ENCODE peak calls at places on chromosome 19, in eight cellular contexts. One of them, this sample, is unnamed. For H3K4me1, the result is how much of the 10 kb centered on the place peaks cover.

GRCh38 chr19:45863840-45864628 is at the start of gene FOXA3:
- DNase-seq in SK-N-SH: peak
- DNase-seq in heart left ventricle: peak
- DNase-seq in aorta: peak
- DNase-seq in CD4-positive, alpha-beta memory T cell: peak
- DNase-seq in pancreas: peak
- DNase-seq in upper lobe of left lung: peak
- DNase-seq in heart right ventricle: no peak
- DNase-seq in this sample: peak

GRCh38 chr19:2235396-2236284 is 489 bp downstream of the PLEKHJ1 start:
- DNase-seq in SK-N-SH: peak
- DNase-seq in pancreas: peak
- DNase-seq in aorta: no peak
- DNase-seq in heart left ventricle: peak
- DNase-seq in CD4-positive, alpha-beta memory T cell: no peak
- DNase-seq in heart right ventricle: no peak
- DNase-seq in upper lobe of left lung: peak
- DNase-seq in this sample: no peak

GRCh38 chr19:40783711-40784110 is 5.7 kb downstream of the RAB4B start:
- DNase-seq in SK-N-SH: no peak
- DNase-seq in pancreas: no peak
- DNase-seq in aorta: no peak
- DNase-seq in upper lobe of left lung: no peak
- DNase-seq in heart left ventricle: no peak
- DNase-seq in heart right ventricle: no peak
- DNase-seq in CD4-positive, alpha-beta memory T cell: no peak
- DNase-seq in this sample: no peak

GRCh38 chr19:29454109-29454508 is 71.7 kb upstream of the VSTM2B start:
- DNase-seq in pancreas: no peak
- DNase-seq in SK-N-SH: no peak
- DNase-seq in aorta: peak
- DNase-seq in heart left ventricle: no peak
- DNase-seq in heart right ventricle: no peak
- DNase-seq in upper lobe of left lung: no peak
- DNase-seq in CD4-positive, alpha-beta memory T cell: no peak
- DNase-seq in this sample: no peak

GRCh38 chr19:11227201-11227886 is 12.1 kb upstream of the ANGPTL8 start:
- DNase-seq in heart right ventricle: no peak
- DNase-seq in aorta: no peak
- DNase-seq in SK-N-SH: peak
- DNase-seq in CD4-positive, alpha-beta memory T cell: no peak
- DNase-seq in upper lobe of left lung: no peak
- DNase-seq in heart left ventricle: no peak
- DNase-seq in pancreas: no peak
- DNase-seq in this sample: no peak

GRCh38 chr19:39512964-39513363 is 2.0 kb upstream of the SELENOV start:
- DNase-seq in heart right ventricle: no peak
- DNase-seq in heart left ventricle: no peak
- DNase-seq in pancreas: no peak
- DNase-seq in aorta: no peak
- DNase-seq in SK-N-SH: no peak
- DNase-seq in CD4-positive, alpha-beta memory T cell: no peak
- DNase-seq in upper lobe of left lung: no peak
- DNase-seq in this sample: no peak

GRCh38 chr19:13082192-13083007 is 20.3 kb downstream of the LYL1 start:
- DNase-seq in heart right ventricle: no peak
- DNase-seq in CD4-positive, alpha-beta memory T cell: no peak
- DNase-seq in aorta: no peak
- DNase-seq in pancreas: no peak
- DNase-seq in SK-N-SH: peak
- DNase-seq in upper lobe of left lung: no peak
- DNase-seq in heart left ventricle: peak
- DNase-seq in this sample: peak

GRCh38 chr19:29690842-29691241 is 24.2 kb downstream of the C19orf12 start:
- DNase-seq in heart right ventricle: no peak
- DNase-seq in CD4-positive, alpha-beta memory T cell: peak
- DNase-seq in pancreas: no peak
- DNase-seq in upper lobe of left lung: no peak
- DNase-seq in heart left ventricle: no peak
- DNase-seq in SK-N-SH: no peak
- DNase-seq in aorta: no peak
- DNase-seq in this sample: no peak

GRCh38 chr19:38699027-38699346 is 45.3 kb downstream of the CAPN12 start:
- DNase-seq in CD4-positive, alpha-beta memory T cell: no peak
- DNase-seq in SK-N-SH: no peak
- DNase-seq in upper lobe of left lung: no peak
- DNase-seq in pancreas: no peak
- DNase-seq in heart left ventricle: no peak
- DNase-seq in aorta: no peak
- DNase-seq in heart right ventricle: no peak
- DNase-seq in this sample: no peak

GRCh38 chr19:958967-959685 is 25.0 kb upstream of the WDR18 start:
- DNase-seq in heart left ventricle: no peak
- DNase-seq in CD4-positive, alpha-beta memory T cell: peak
- DNase-seq in SK-N-SH: no peak
- DNase-seq in heart right ventricle: no peak
- DNase-seq in upper lobe of left lung: no peak
- DNase-seq in aorta: no peak
- DNase-seq in pancreas: no peak
- DNase-seq in this sample: no peak

GRCh38 chr19:2603320-2603719 is 99.2 kb downstream of the GNG7 start:
- DNase-seq in CD4-positive, alpha-beta memory T cell: no peak
- DNase-seq in upper lobe of left lung: no peak
- DNase-seq in aorta: peak
- DNase-seq in SK-N-SH: no peak
- DNase-seq in heart right ventricle: peak
- DNase-seq in pancreas: peak
- DNase-seq in heart left ventricle: peak
- DNase-seq in this sample: no peak

GRCh38 chr19:16573925-16574324 is 1.7 kb upstream of the SLC35E1 start:
- DNase-seq in aorta: no peak
- DNase-seq in upper lobe of left lung: no peak
- DNase-seq in CD4-positive, alpha-beta memory T cell: no peak
- DNase-seq in pancreas: no peak
- DNase-seq in heart left ventricle: no peak
- DNase-seq in heart right ventricle: no peak
- DNase-seq in SK-N-SH: no peak
- DNase-seq in this sample: no peak

GRCh38 chr19:2494084-2494446 is 18.1 kb downstream of the GADD45B start:
- DNase-seq in heart left ventricle: peak
- DNase-seq in heart right ventricle: no peak
- DNase-seq in pancreas: peak
- DNase-seq in aorta: no peak
- DNase-seq in upper lobe of left lung: no peak
- DNase-seq in SK-N-SH: peak
- DNase-seq in CD4-positive, alpha-beta memory T cell: no peak
- DNase-seq in this sample: no peak

GRCh38 chr19:23771761-23772667 is 13.3 kb upstream of the ZNF681 start:
- DNase-seq in aorta: no peak
- DNase-seq in upper lobe of left lung: no peak
- DNase-seq in heart left ventricle: no peak
- DNase-seq in pancreas: no peak
- DNase-seq in SK-N-SH: no peak
- DNase-seq in heart right ventricle: no peak
- DNase-seq in CD4-positive, alpha-beta memory T cell: no peak
- DNase-seq in this sample: no peak

GRCh38 chr19:4715529-4716221 is 8.0 kb downstream of the DPP9 start:
- DNase-seq in heart left ventricle: peak
- DNase-seq in aorta: no peak
- DNase-seq in pancreas: peak
- DNase-seq in CD4-positive, alpha-beta memory T cell: no peak
- DNase-seq in heart right ventricle: no peak
- DNase-seq in SK-N-SH: peak
- DNase-seq in upper lobe of left lung: peak
- DNase-seq in this sample: no peak

GRCh38 chr19:4719499-4719866 is 4.2 kb downstream of the DPP9 start:
- DNase-seq in CD4-positive, alpha-beta memory T cell: no peak
- DNase-seq in aorta: no peak
- DNase-seq in heart right ventricle: no peak
- DNase-seq in heart left ventricle: no peak
- DNase-seq in pancreas: no peak
- DNase-seq in SK-N-SH: peak
- DNase-seq in upper lobe of left lung: no peak
- DNase-seq in this sample: no peak

GRCh38 chr19:4717966-4718701 is 5.5 kb downstream of the DPP9 start:
- DNase-seq in heart left ventricle: no peak
- DNase-seq in heart right ventricle: no peak
- DNase-seq in aorta: no peak
- DNase-seq in pancreas: no peak
- DNase-seq in upper lobe of left lung: no peak
- DNase-seq in CD4-positive, alpha-beta memory T cell: no peak
- DNase-seq in SK-N-SH: peak
- DNase-seq in this sample: no peak

GRCh38 chr19:4720037-4720700 is 3.5 kb downstream of the DPP9 start:
- DNase-seq in aorta: no peak
- DNase-seq in heart left ventricle: no peak
- DNase-seq in pancreas: no peak
- DNase-seq in CD4-positive, alpha-beta memory T cell: no peak
- DNase-seq in upper lobe of left lung: no peak
- DNase-seq in heart right ventricle: no peak
- DNase-seq in SK-N-SH: no peak
- DNase-seq in this sample: no peak

DNA sequence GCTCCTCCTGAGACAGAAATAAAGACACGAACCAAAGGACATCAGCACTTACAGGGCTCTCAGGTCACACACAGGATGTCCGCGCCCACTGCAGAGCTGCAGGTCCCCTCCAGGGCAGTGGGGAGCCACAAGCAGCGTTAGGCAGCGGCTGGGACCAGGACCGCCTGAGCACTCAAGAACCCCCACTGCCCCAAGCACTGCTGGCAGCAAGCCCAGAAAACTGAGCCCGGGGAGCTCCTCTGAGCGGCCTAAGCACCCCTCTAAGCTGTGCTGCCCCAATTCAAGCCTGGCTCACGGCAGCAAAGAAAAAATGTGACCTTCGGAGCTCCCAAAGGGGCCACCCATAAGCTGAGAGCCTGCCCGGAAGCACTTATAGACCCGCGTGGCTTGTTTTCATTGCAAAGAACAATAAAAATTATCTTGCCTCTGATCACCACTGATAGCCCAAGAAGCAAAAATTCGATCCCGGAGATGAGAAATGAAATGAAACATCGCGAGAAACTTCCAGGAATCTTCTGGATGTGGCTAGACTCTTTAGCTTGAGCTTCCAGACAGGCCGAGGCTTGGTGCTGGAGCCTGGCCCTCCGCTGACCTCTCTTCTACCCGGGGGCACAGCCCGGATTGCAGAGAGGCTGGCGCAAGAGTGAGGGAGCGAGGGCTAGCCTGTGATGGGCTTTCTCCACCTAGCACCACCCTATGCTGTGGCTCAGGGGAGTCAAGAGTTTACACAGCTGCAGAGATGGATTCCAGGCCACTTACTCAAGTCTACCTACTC is 6.3 kb downstream of the DPP9 start:
- DNase-seq in upper lobe of left lung: peak
- DNase-seq in aorta: no peak
- DNase-seq in SK-N-SH: peak
- DNase-seq in CD4-positive, alpha-beta memory T cell: no peak
- DNase-seq in pancreas: no peak
- DNase-seq in heart left ventricle: no peak
- DNase-seq in heart right ventricle: no peak
- DNase-seq in this sample: no peak
- H3K4me1 ChIP-seq in upper lobe of left lung: half or more
- H3K4me1 ChIP-seq in aorta: under half
- H3K4me1 ChIP-seq in SK-N-SH: under half
- H3K4me1 ChIP-seq in CD4-positive, alpha-beta memory T cell: under half
- H3K4me1 ChIP-seq in pancreas: under half
- H3K4me1 ChIP-seq in heart left ventricle: under half
- H3K4me1 ChIP-seq in heart right ventricle: under half
- H3K4me1 ChIP-seq in this sample: under half

DNA sequence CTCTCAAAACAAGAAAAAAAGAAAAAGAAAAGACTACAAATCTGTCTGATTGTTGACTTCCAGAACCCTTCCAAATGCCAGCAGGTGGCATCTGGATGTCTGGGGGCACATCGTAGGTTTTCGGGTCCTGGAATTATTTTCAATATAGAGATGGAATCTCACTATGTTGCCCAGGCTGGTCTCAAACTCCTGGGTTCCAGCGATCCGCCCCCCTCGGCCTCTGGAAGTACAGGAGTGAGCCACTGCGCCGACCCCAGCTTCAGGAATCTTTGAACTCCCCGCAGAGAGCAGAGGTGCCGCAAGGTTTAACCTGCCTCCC is 567 bp upstream of the B3GNT3 start:
- DNase-seq in heart left ventricle: no peak
- DNase-seq in aorta: no peak
- DNase-seq in CD4-positive, alpha-beta memory T cell: no peak
- DNase-seq in upper lobe of left lung: no peak
- DNase-seq in heart right ventricle: no peak
- DNase-seq in pancreas: no peak
- DNase-seq in SK-N-SH: no peak
- DNase-seq in this sample: no peak
- H3K27ac ChIP-seq in heart left ventricle: no peak
- H3K27ac ChIP-seq in aorta: no peak
- H3K27ac ChIP-seq in CD4-positive, alpha-beta memory T cell: no peak
- H3K27ac ChIP-seq in upper lobe of left lung: no peak
- H3K27ac ChIP-seq in heart right ventricle: no peak
- H3K27ac ChIP-seq in pancreas: no peak
- H3K27ac ChIP-seq in SK-N-SH: no peak
- H3K27ac ChIP-seq in this sample: no peak

DNA sequence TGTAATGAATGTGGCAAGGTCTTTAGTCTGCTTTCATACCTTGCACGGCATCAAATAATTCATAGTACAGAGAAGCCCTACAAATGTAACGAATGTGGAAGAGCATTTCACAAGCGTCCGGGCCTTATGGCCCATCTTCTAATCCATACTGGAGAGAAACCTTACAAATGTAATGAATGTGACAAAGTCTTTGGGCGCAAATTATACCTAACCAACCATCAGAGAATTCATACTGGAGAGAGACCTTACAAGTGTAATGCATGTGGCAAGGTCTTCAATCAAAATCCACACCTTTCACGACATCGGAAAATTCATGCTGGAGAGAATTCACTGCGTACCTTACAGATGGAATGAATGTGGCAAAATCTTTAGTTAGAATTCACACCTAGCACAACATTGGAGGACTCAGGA is 3.3 kb upstream of the ZNF880 start:
- DNase-seq in CD4-positive, alpha-beta memory T cell: no peak
- DNase-seq in aorta: no peak
- DNase-seq in heart right ventricle: no peak
- DNase-seq in pancreas: no peak
- DNase-seq in heart left ventricle: no peak
- DNase-seq in SK-N-SH: no peak
- DNase-seq in upper lobe of left lung: no peak
- DNase-seq in this sample: no peak
- H3K4me1 ChIP-seq in CD4-positive, alpha-beta memory T cell: under half
- H3K4me1 ChIP-seq in aorta: under half
- H3K4me1 ChIP-seq in heart right ventricle: under half
- H3K4me1 ChIP-seq in pancreas: under half
- H3K4me1 ChIP-seq in heart left ventricle: under half
- H3K4me1 ChIP-seq in SK-N-SH: under half
- H3K4me1 ChIP-seq in upper lobe of left lung: under half
- H3K4me1 ChIP-seq in this sample: under half

GRCh38 chr19:47253467-47253881 is 2.9 kb upstream of the CCDC9 start:
- DNase-seq in heart left ventricle: no peak
- DNase-seq in SK-N-SH: no peak
- DNase-seq in upper lobe of left lung: no peak
- DNase-seq in pancreas: no peak
- DNase-seq in aorta: no peak
- DNase-seq in CD4-positive, alpha-beta memory T cell: no peak
- DNase-seq in heart right ventricle: no peak
- DNase-seq in this sample: no peak
- H3K27ac ChIP-seq in heart left ventricle: no peak
- H3K27ac ChIP-seq in SK-N-SH: peak
- H3K27ac ChIP-seq in upper lobe of left lung: no peak
- H3K27ac ChIP-seq in pancreas: no peak
- H3K27ac ChIP-seq in aorta: no peak
- H3K27ac ChIP-seq in CD4-positive, alpha-beta memory T cell: no peak
- H3K27ac ChIP-seq in heart right ventricle: no peak
- H3K27ac ChIP-seq in this sample: no peak